ENCODE peak calls at places on chromosome 21, in five cellular contexts. W, N, V, R and K are unnamed samples.

GRCh38 chr21:27035791-27036190 is 68.9 kb upstream of the ADAMTS5 start:
- DNase-seq in W (no peak), N (no peak), V (no peak), R (no peak), K (no peak)

GRCh38 chr21:46651121-46651520 is 15.6 kb downstream of the PRMT2 start:
- DNase-seq in W (no peak), N (no peak), V (no peak), R (no peak), K (no peak)

GRCh38 chr21:20591294-20591693 is 406.9 kb upstream of the NCAM2 start:
- DNase-seq in W (no peak), N (no peak), V (no peak), R (no peak), K (no peak)

GRCh38 chr21:35796834-35797233 is 263.5 kb downstream of the SETD4 start:
- DNase-seq in W (no peak), N (no peak), V (no peak), R (no peak), K (no peak)

GRCh38 chr21:29332461-29333354 is 34.0 kb downstream of the BACH1 start:
- DNase-seq in W (no peak), N (no peak), V (no peak), R (peak; percentile 70), K (no peak)

GRCh38 chr21:28975401-28975800 is 17.3 kb downstream of the LTN1 start:
- DNase-seq in W (no peak), N (no peak), V (no peak), R (peak; percentile 89), K (no peak)

GRCh38 chr21:42234464-42235241 is 15.7 kb downstream of the ABCG1 start:
- DNase-seq in W (no peak), N (no peak), V (no peak), R (no peak), K (peak; percentile 73)

GRCh38 chr21:30482130-30482529 is 2.0 kb upstream of the KRTAP19-1 start:
- DNase-seq in W (no peak), N (no peak), V (no peak), R (no peak), K (no peak)

GRCh38 chr21:34200288-34200905 is 127.0 kb downstream of the MRPS6 start:
- DNase-seq in W (no peak), N (no peak), V (no peak), R (peak; percentile 10), K (no peak)

GRCh38 chr21:45383615-45384201 is 21.3 kb upstream of the COL18A1 start:
- DNase-seq in W (no peak), N (no peak), V (no peak), R (no peak), K (no peak)

GRCh38 chr21:44013380-44014088 is 1.4 kb downstream of the TRAPPC10 start:
- DNase-seq in W (no peak), N (no peak), V (no peak), R (no peak), K (no peak)

GRCh38 chr21:41227357-41228005 is 59.5 kb downstream of the BACE2 start:
- DNase-seq in W (no peak), N (no peak), V (no peak), R (no peak), K (no peak)

GRCh38 chr21:34306246-34306645 is 57.6 kb upstream of the KCNE2 start:
- DNase-seq in W (no peak), N (no peak), V (no peak), R (no peak), K (no peak)

GRCh38 chr21:43727571-43728466 is 8.9 kb downstream of the PDXK start:
- DNase-seq in W (no peak), N (no peak), V (no peak), R (no peak), K (no peak)

GRCh38 chr21:22200378-22201092 is 1202.3 kb downstream of the NCAM2 start:
- DNase-seq in W (no peak), N (no peak), V (no peak), R (no peak), K (no peak)

GRCh38 chr21:45213392-45213791 is 74.3 kb downstream of the POFUT2 start:
- DNase-seq in W (no peak), N (no peak), V (no peak), R (no peak), K (no peak)

GRCh38 chr21:31554511-31555022 is 104.9 kb upstream of the SOD1 start:
- DNase-seq in W (no peak), N (no peak), V (no peak), R (peak; percentile 21), K (no peak)

GRCh38 chr21:46096596-46096981 is 1.3 kb upstream of the COL6A2 start:
- DNase-seq in W (no peak), N (no peak), V (no peak), R (no peak), K (no peak)

GRCh38 chr21:31710586-31710985 is 21.3 kb downstream of the SCAF4 start:
- DNase-seq in W (no peak), N (no peak), V (no peak), R (peak; percentile 72), K (peak; percentile 49)